ENCODE peak calls at places on chromosome 4, in seven cellular contexts. K is effector memory CD4-positive, alpha-beta T cell; W is A549; U is tibial artery; Z is thoracic aorta; M is CD8-positive, alpha-beta T cell; R is right lobe of liver. L is an unnamed sample.

GRCh38 chr4:165520071-165520470 is 141.3 kb downstream of the CPE start:
- DNase-seq in K (no peak), W (no peak), U (no peak), Z (no peak), M (no peak), R (no peak), L (no peak)

GRCh38 chr4:73606465-73606974 is 13.7 kb downstream of the RASSF6 start:
- DNase-seq in K (no peak), W (no peak), U (no peak), Z (no peak), M (no peak), R (no peak), L (no peak)

GRCh38 chr4:138310991-138311390 is 68.8 kb upstream of the SLC7A11 start:
- DNase-seq in K (no peak), W (no peak), U (no peak), Z (no peak), M (no peak), R (no peak), L (no peak)

GRCh38 chr4:41339812-41340809 is 83.4 kb downstream of the UCHL1 start:
- DNase-seq in K (no peak), W (peak; percentile 73), U (no peak), Z (no peak), M (no peak), R (no peak), L (peak; percentile 55)

GRCh38 chr4:150591904-150592303 is 10.0 kb downstream of the MAB21L2 start:
- DNase-seq in K (no peak), W (no peak), U (no peak), Z (no peak), M (no peak), R (no peak), L (no peak)

GRCh38 chr4:6472008-6472386 is 417 bp downstream of the PPP2R2C start:
- DNase-seq in K (no peak), W (no peak), U (no peak), Z (no peak), M (no peak), R (no peak), L (no peak)

GRCh38 chr4:7333801-7334421 is 100.8 kb downstream of the PSAPL1 start:
- DNase-seq in K (no peak), W (no peak), U (no peak), Z (no peak), M (no peak), R (peak; percentile 46), L (no peak)

GRCh38 chr4:188824553-188824952 is 685.3 kb downstream of the TRIML1 start:
- DNase-seq in K (no peak), W (no peak), U (no peak), Z (no peak), M (no peak), R (no peak), L (no peak)

GRCh38 chr4:80043534-80043933 is 29.5 kb downstream of the ANTXR2 start:
- DNase-seq in K (no peak), W (no peak), U (no peak), Z (no peak), M (no peak), R (no peak), L (peak; percentile 54)

GRCh38 chr4:76836860-76837564 is 60.9 kb downstream of the SOWAHB start:
- DNase-seq in K (no peak), W (no peak), U (peak; percentile 23), Z (no peak), M (no peak), R (no peak), L (no peak)

GRCh38 chr4:88335092-88335665 is 43.5 kb upstream of the HERC6 start:
- DNase-seq in K (no peak), W (no peak), U (no peak), Z (no peak), M (no peak), R (peak; percentile 57), L (no peak)

GRCh38 chr4:108758498-108758897 is 4.4 kb downstream of the ETNPPL start:
- DNase-seq in K (no peak), W (no peak), U (no peak), Z (no peak), M (no peak), R (no peak), L (no peak)

GRCh38 chr4:77219266-77219665 is 62.3 kb downstream of the CCNG2 start:
- DNase-seq in K (no peak), W (no peak), U (no peak), Z (no peak), M (no peak), R (no peak), L (no peak)

GRCh38 chr4:54541426-54542118 is 116.2 kb upstream of the KIT start:
- DNase-seq in K (no peak), W (no peak), U (no peak), Z (no peak), M (no peak), R (no peak), L (no peak)

GRCh38 chr4:54540931-54541330 is 116.8 kb upstream of the KIT start:
- DNase-seq in K (no peak), W (no peak), U (no peak), Z (no peak), M (no peak), R (no peak), L (no peak)

GRCh38 chr4:54542540-54543041 is 115.2 kb upstream of the KIT start:
- DNase-seq in K (no peak), W (no peak), U (no peak), Z (no peak), M (no peak), R (no peak), L (no peak)

GRCh38 chr4:54543088-54543795 is 114.5 kb upstream of the KIT start:
- DNase-seq in K (no peak), W (no peak), U (no peak), Z (no peak), M (no peak), R (no peak), L (no peak)

DNA sequence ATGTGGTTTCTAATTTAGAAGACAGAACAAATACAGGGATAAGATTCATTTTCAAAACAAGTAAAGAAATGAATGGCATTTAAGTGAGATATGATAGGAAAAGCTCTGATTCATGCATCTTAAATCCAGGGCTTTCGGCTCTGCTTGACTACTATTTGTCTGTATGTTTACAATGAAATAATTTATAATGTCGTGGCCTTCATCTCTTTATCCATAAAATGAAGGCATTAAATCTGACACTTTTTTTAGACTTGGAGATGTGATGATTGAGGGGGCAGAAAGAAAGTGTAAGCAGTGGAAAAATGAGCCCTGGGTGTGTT is 115.7 kb upstream of the KIT start:
- DNase-seq in K (no peak), W (no peak), U (no peak), Z (no peak), M (no peak), R (no peak), L (no peak)
- H3K4me3 ChIP-seq in K (no peak overlapping the region), W (no peak overlapping the region), U (no peak overlapping the region), Z (no peak overlapping the region), M (no peak overlapping the region), R (no peak overlapping the region), L (no peak overlapping the region)

GRCh38 chr4:29263011-29263410 is 1457.2 kb upstream of the PCDH7 start:
- DNase-seq in K (no peak), W (no peak), U (no peak), Z (no peak), M (no peak), R (no peak), L (no peak)
- H3K27ac ChIP-seq in K (no peak overlapping the region), W (no peak overlapping the region), U (no peak overlapping the region), Z (no peak overlapping the region), M (no peak overlapping the region), R (no peak overlapping the region), L (no peak overlapping the region)

GRCh38 chr4:26088433-26088928 is 174.5 kb downstream of the SMIM20 start:
- DNase-seq in K (peak; percentile 14), W (no peak), U (peak; percentile 62), Z (no peak), M (no peak), R (no peak), L (no peak)
- H3K4me3 ChIP-seq in K (no peak overlapping the region), W (no peak overlapping the region), U (no peak overlapping the region), Z (no peak overlapping the region), M (no peak overlapping the region), R (no peak overlapping the region), L (no peak overlapping the region)

GRCh38 chr4:153248641-153249198 is 44.5 kb downstream of the TRIM2 start:
- DNase-seq in K (no peak), W (no peak), U (no peak), Z (no peak), M (peak; percentile 6), R (no peak), L (no peak)
- H3K27ac ChIP-seq in K (peak overlapping the region; percentile 81), W (no peak overlapping the region), U (peak overlapping the region; percentile 68), Z (no peak overlapping the region), M (peak overlapping the region; percentile 46), R (no peak overlapping the region), L (no peak overlapping the region)

GRCh38 chr4:144648042-144648441 is 2.1 kb downstream of the HHIP start:
- DNase-seq in K (no peak), W (no peak), U (no peak), Z (no peak), M (no peak), R (no peak), L (no peak)
- H3K4me3 ChIP-seq in K (no peak overlapping the region), W (peak overlapping the region; percentile 56), U (no peak overlapping the region), Z (no peak overlapping the region), M (no peak overlapping the region), R (peak overlapping the region; percentile 19), L (no peak overlapping the region)

GRCh38 chr4:158906073-158906472 is 137.2 kb downstream of the FNIP2 start:
- DNase-seq in K (peak; percentile 2), W (no peak), U (no peak), Z (no peak), M (no peak), R (no peak), L (no peak)

GRCh38 chr4:158904815-158905214 is 136.0 kb downstream of the FNIP2 start:
- DNase-seq in K (no peak), W (no peak), U (no peak), Z (no peak), M (no peak), R (no peak), L (no peak)

GRCh38 chr4:158903472-158904043 is 134.7 kb downstream of the FNIP2 start:
- DNase-seq in K (no peak), W (no peak), U (no peak), Z (no peak), M (no peak), R (no peak), L (no peak)

GRCh38 chr4:158903079-158903456 is 134.2 kb downstream of the FNIP2 start:
- DNase-seq in K (no peak), W (no peak), U (no peak), Z (no peak), M (no peak), R (no peak), L (no peak)
- H3K27ac ChIP-seq in K (no peak overlapping the region), W (peak overlapping the region; percentile 82), U (no peak overlapping the region), Z (no peak overlapping the region), M (no peak overlapping the region), R (peak overlapping the region; percentile 43), L (no peak overlapping the region)

GRCh38 chr4:125529071-125529470 is 214.3 kb downstream of the FAT4 start:
- DNase-seq in K (no peak), W (no peak), U (no peak), Z (no peak), M (no peak), R (no peak), L (no peak)
- H3K4me3 ChIP-seq in K (no peak overlapping the region), W (no peak overlapping the region), U (no peak overlapping the region), Z (no peak overlapping the region), M (no peak overlapping the region), R (no peak overlapping the region), L (no peak overlapping the region)

DNA sequence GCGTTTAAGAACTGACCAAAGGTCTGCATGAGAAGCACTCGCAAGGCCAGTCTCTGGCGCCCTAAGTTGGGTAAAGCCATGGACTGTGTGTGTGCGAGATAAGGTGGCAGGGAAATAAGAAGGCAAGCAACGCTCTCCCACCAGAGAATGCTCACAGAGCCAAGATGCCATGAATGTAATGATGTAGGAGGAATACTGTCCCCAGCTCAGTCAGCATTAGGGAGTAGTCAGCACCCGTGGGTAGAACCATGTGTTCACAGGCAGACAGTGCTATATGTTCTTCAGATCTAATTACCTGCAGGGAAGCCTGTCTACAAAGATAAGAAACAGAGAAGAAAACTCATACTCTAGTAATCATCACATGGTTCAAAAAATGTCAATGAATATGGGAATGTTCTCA is 68.8 kb downstream of the SEC24D start:
- DNase-seq in K (no peak), W (no peak), U (no peak), Z (no peak), M (no peak), R (no peak), L (no peak)
- H3K27ac ChIP-seq in K (no peak overlapping the region), W (no peak overlapping the region), U (peak overlapping the region; percentile 81), Z (peak overlapping the region; percentile 83), M (no peak overlapping the region), R (no peak overlapping the region), L (no peak overlapping the region)